ENCODE peak calls at places on chromosome 3, in six cellular contexts. P is GM12878, R is ovary, E is testis, I is breast epithelium, N is IMR-90. J is an unnamed sample.

GRCh38 chr3:124209426-124209825 is 217.5 kb upstream of the ROPN1 start:
- DNase-seq in P (no peak), R (no peak), E (no peak), I (no peak), N (no peak), J (no peak)

GRCh38 chr3:111895079-111895478 is 36.0 kb downstream of the PHLDB2 start:
- DNase-seq in P (no peak), R (no peak), E (no peak), I (no peak), N (peak), J (no peak)

GRCh38 chr3:87798567-87798947 is 260.2 kb downstream of the CGGBP1 start:
- DNase-seq in P (no peak), R (no peak), E (no peak), I (no peak), N (no peak), J (no peak)

GRCh38 chr3:112751564-112751963 is 95.1 kb downstream of the CD200R1L start:
- DNase-seq in P (no peak), R (no peak), E (no peak), I (no peak), N (no peak), J (no peak)

GRCh38 chr3:29186131-29186599 is 94.7 kb upstream of the RBMS3 start:
- DNase-seq in P (no peak), R (no peak), E (no peak), I (no peak), N (peak), J (no peak)

GRCh38 chr3:38245930-38246329 is 19.7 kb upstream of the SLC22A13 start:
- DNase-seq in P (no peak), R (no peak), E (no peak), I (no peak), N (no peak), J (no peak)

GRCh38 chr3:154510780-154511179 is 80.8 kb upstream of the GPR149 start:
- DNase-seq in P (no peak), R (no peak), E (no peak), I (no peak), N (no peak), J (no peak)

GRCh38 chr3:34856577-34856976 is 782.7 kb upstream of the ARPP21 start:
- DNase-seq in P (no peak), R (no peak), E (no peak), I (no peak), N (no peak), J (no peak)

GRCh38 chr3:126300761-126301481 is 56.3 kb downstream of the KLF15 start:
- DNase-seq in P (no peak), R (peak), E (peak), I (no peak), N (no peak), J (peak)

GRCh38 chr3:13346481-13347389 is 73.4 kb downstream of the NUP210 start:
- DNase-seq in P (no peak), R (no peak), E (no peak), I (no peak), N (no peak), J (peak)

GRCh38 chr3:10093678-10094077 is 14.4 kb downstream of the FANCD2OS start:
- DNase-seq in P (no peak), R (no peak), E (no peak), I (no peak), N (no peak), J (no peak)

GRCh38 chr3:165521131-165521871 is 315.9 kb downstream of the BCHE start:
- DNase-seq in P (no peak), R (no peak), E (no peak), I (no peak), N (no peak), J (no peak)

GRCh38 chr3:117696871-117697270 is 987.3 kb downstream of the TUSC7 start:
- DNase-seq in P (no peak), R (no peak), E (no peak), I (no peak), N (no peak), J (no peak)

GRCh38 chr3:117695321-117695720 is 985.7 kb downstream of the TUSC7 start:
- DNase-seq in P (no peak), R (no peak), E (no peak), I (no peak), N (peak), J (no peak)

GRCh38 chr3:117688583-117688982 is 979.0 kb downstream of the TUSC7 start:
- DNase-seq in P (no peak), R (no peak), E (no peak), I (no peak), N (no peak), J (peak)

GRCh38 chr3:117695871-117696270 is 986.3 kb downstream of the TUSC7 start:
- DNase-seq in P (no peak), R (no peak), E (no peak), I (no peak), N (no peak), J (no peak)

DNA sequence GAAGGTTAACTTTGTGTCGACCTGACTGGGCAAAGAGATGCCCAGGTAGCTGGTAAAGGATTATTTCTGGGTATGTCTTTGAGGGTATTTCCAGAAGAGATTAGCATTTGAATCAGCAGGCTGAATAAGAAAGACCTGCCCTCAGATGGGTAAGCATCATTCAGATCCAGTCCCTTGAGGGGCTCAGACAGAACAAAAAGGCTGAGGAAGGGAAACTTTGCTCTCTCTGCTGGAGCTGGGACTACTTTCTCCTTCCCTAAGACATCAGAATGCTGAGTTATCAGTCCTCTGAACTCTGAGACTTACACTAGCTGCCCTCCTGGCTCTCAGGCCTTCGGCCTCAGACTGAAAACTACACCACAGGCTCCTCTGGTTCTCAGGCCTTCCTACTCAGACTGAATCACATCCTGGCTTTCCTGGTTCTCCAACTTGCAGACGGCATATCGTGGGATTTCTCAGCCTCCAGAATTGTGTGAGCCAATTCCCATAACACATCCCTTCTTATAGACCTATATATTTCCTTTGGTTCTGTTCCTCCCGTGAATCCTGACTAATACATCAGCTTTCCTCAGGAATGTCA is 982.9 kb downstream of the TUSC7 start:
- DNase-seq in P (no peak), R (no peak), E (no peak), I (no peak), N (peak), J (no peak)
- H3K27ac ChIP-seq in P (no peak), R (no peak), E (no peak), I (no peak), N (peak), J (no peak)

GRCh38 chr3:187076297-187076696 is 63.0 kb downstream of the RPL39L start:
- DNase-seq in P (no peak), R (no peak), E (no peak), I (no peak), N (no peak), J (no peak)
- TF ChIP-seq POLR2A in P (peak), R (no peak), E (no peak), I (no peak), N (no peak), J (no peak)

GRCh38 chr3:24117508-24117907 is 172.4 kb downstream of the NR1D2 start:
- DNase-seq in P (no peak), R (no peak), E (no peak), I (no peak), N (no peak), J (no peak)

GRCh38 chr3:24110051-24110450 is 165.0 kb downstream of the NR1D2 start:
- DNase-seq in P (no peak), R (no peak), E (no peak), I (no peak), N (no peak), J (no peak)

DNA sequence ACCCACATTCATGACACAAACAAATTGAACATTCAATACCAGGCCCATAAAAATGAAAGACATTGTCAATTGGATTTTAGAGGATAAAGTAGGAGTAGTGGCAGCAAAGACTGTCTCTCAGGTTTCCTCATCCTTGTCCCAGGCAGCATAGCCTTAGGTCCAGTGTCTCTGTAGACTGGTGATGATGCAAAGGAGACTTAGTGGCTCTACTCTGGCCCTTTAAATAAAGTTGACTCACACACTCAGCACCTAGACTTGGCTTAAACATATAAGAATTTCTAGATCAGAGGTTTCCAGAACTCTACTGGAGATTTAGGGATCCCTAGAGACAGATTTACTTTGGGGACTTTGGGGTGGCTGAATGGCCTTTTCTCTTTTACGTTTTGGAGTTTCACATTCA is 166.6 kb downstream of the NR1D2 start:
- DNase-seq in P (no peak), R (no peak), E (no peak), I (no peak), N (no peak), J (no peak)
- H3K27ac ChIP-seq in P (no peak), R (no peak), E (no peak), I (no peak), N (no peak), J (no peak)

GRCh38 chr3:5133239-5133638 is 11.1 kb downstream of the ARL8B start:
- DNase-seq in P (no peak), R (no peak), E (no peak), I (no peak), N (no peak), J (no peak)
- TF ChIP-seq POLR2A in P (no peak), R (no peak), E (no peak), I (no peak), N (no peak), J (no peak)

GRCh38 chr3:139326707-139327106 is 17.1 kb upstream of the MRPS22 start:
- DNase-seq in P (no peak), R (no peak), E (no peak), I (no peak), N (no peak), J (no peak)
- H3K27ac ChIP-seq in P (no peak), R (no peak), E (no peak), I (no peak), N (no peak), J (no peak)

DNA sequence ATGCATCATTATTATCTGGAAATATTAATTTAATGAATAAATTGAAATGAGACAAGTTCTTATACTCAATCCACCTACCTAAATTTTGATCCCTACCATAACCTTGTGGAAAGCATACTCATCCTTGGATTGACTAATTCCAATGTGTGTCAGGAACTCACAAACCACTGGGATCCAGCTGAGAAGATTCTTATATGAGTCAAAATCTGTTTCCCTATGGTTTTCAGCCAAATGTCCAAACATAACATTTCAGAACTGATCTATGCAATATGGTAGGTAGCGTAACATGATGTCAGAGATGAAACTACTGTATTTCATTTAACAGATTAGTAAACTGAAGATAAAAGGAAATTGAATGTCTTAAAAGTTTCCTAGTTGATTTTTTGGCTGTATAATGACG is 250.0 kb downstream of the PLOD2 start:
- DNase-seq in P (no peak), R (no peak), E (no peak), I (no peak), N (no peak), J (no peak)
- TF ChIP-seq POLR2A in P (no peak), R (no peak), E (no peak), I (no peak), N (no peak), J (no peak)